ENCODE peak calls at places on chromosome 22, in seven cellular contexts. P is HCT116, N is SK-N-SH, V is A549, S is HepG2, L is H1, U is GM12878. Y is an unnamed sample.

GRCh38 chr22:40178417-40179409 is 988 bp downstream of the TNRC6B start:
- DNase-seq in P (no peak), N (peak), V (no peak), S (peak), L (no peak), U (no peak), Y (peak)

GRCh38 chr22:17974703-17975372 is 49.5 kb downstream of the MICAL3 start:
- DNase-seq in P (no peak), N (no peak), V (no peak), S (no peak), L (no peak), U (peak), Y (no peak)

GRCh38 chr22:37930952-37931440 is 22.4 kb downstream of the C22orf23 start:
- DNase-seq in P (no peak), N (no peak), V (no peak), S (no peak), L (no peak), U (no peak), Y (no peak)

GRCh38 chr22:18057568-18058209 is 20.1 kb upstream of the PEX26 start:
- DNase-seq in P (peak), N (no peak), V (peak), S (peak), L (no peak), U (peak), Y (peak)

GRCh38 chr22:49929553-49929979 is 11.1 kb downstream of the CRELD2 start:
- DNase-seq in P (no peak), N (peak), V (no peak), S (no peak), L (no peak), U (no peak), Y (no peak)

GRCh38 chr22:41184679-41185078 is 20.4 kb upstream of the L3MBTL2 start:
- DNase-seq in P (no peak), N (no peak), V (no peak), S (no peak), L (peak), U (no peak), Y (no peak)

GRCh38 chr22:17258015-17258827 is 39.0 kb upstream of the ADA2 start:
- DNase-seq in P (no peak), N (peak), V (no peak), S (no peak), L (no peak), U (peak), Y (no peak)

GRCh38 chr22:40211481-40212052 is 33.8 kb downstream of the TNRC6B start:
- DNase-seq in P (no peak), N (no peak), V (no peak), S (no peak), L (no peak), U (no peak), Y (no peak)

GRCh38 chr22:31692186-31692886 is 30.3 kb upstream of the PISD start:
- DNase-seq in P (no peak), N (no peak), V (no peak), S (no peak), L (no peak), U (no peak), Y (peak)

GRCh38 chr22:30196141-30196866 is 50.3 kb downstream of the LIF start:
- DNase-seq in P (peak), N (no peak), V (peak), S (peak), L (peak), U (peak), Y (peak)

GRCh38 chr22:47042861-47043496 is 280.5 kb downstream of the TBC1D22A start:
- DNase-seq in P (no peak), N (no peak), V (no peak), S (no peak), L (no peak), U (no peak), Y (no peak)

GRCh38 chr22:30288414-30289125 is 735 bp downstream of the CASTOR1 start:
- DNase-seq in P (no peak), N (no peak), V (peak), S (no peak), L (no peak), U (no peak), Y (no peak)

GRCh38 chr22:49312601-49313000 is 515.1 kb downstream of the BRD1 start:
- DNase-seq in P (no peak), N (no peak), V (no peak), S (no peak), L (no peak), U (no peak), Y (no peak)

GRCh38 chr22:17087176-17088131 is 2.7 kb downstream of the IL17RA start:
- DNase-seq in P (no peak), N (no peak), V (no peak), S (no peak), L (no peak), U (peak), Y (peak)

GRCh38 chr22:31039393-31039792 is 41.7 kb upstream of the SMTN start:
- DNase-seq in P (no peak), N (no peak), V (no peak), S (peak), L (no peak), U (no peak), Y (peak)

GRCh38 chr22:17581631-17582030 is 18.3 kb downstream of the SLC25A18 start:
- DNase-seq in P (no peak), N (no peak), V (no peak), S (no peak), L (no peak), U (no peak), Y (no peak)

GRCh38 chr22:47437110-47437509 is 674.7 kb downstream of the TBC1D22A start:
- DNase-seq in P (no peak), N (no peak), V (no peak), S (no peak), L (no peak), U (no peak), Y (no peak)

GRCh38 chr22:30265851-30266444 is 703 bp downstream of the OSM start:
- DNase-seq in P (no peak), N (no peak), V (no peak), S (no peak), L (no peak), U (no peak), Y (no peak)

GRCh38 chr22:17754233-17754925 is 19.9 kb downstream of the BID start:
- DNase-seq in P (no peak), N (no peak), V (peak), S (no peak), L (no peak), U (no peak), Y (no peak)

GRCh38 chr22:45640291-45640940 is 31.2 kb upstream of the ATXN10 start:
- DNase-seq in P (no peak), N (no peak), V (no peak), S (no peak), L (no peak), U (no peak), Y (no peak)

GRCh38 chr22:45688606-45689080 is 17.0 kb downstream of the ATXN10 start:
- DNase-seq in P (peak), N (peak), V (peak), S (no peak), L (no peak), U (no peak), Y (peak)

GRCh38 chr22:37519268-37520195 is at the start of gene CARD10:
- DNase-seq in P (no peak), N (peak), V (no peak), S (no peak), L (no peak), U (no peak), Y (no peak)

GRCh38 chr22:45069925-45070324 is 60.1 kb upstream of the PHF21B start:
- DNase-seq in P (no peak), N (no peak), V (no peak), S (no peak), L (no peak), U (no peak), Y (no peak)

GRCh38 chr22:39117585-39118191 is 20.6 kb downstream of the APOBEC3H start:
- DNase-seq in P (peak), N (no peak), V (peak), S (peak), L (no peak), U (peak), Y (peak)

GRCh38 chr22:30426395-30427353 is 1.1 kb downstream of the MTFP1 start:
- DNase-seq in P (peak), N (peak), V (peak), S (peak), L (peak), U (peak), Y (peak)

GRCh38 chr22:36211237-36211881 is 9.8 kb upstream of the APOL4 start:
- DNase-seq in P (no peak), N (no peak), V (no peak), S (no peak), L (no peak), U (no peak), Y (peak)

GRCh38 chr22:17960695-17961442 is 63.5 kb downstream of the MICAL3 start:
- DNase-seq in P (no peak), N (no peak), V (no peak), S (no peak), L (no peak), U (no peak), Y (no peak)

GRCh38 chr22:41912338-41913039 is 2.4 kb downstream of the SHISA8 start:
- DNase-seq in P (no peak), N (no peak), V (no peak), S (no peak), L (no peak), U (no peak), Y (no peak)

GRCh38 chr22:37001826-37002225 is 17.4 kb downstream of the TST start:
- DNase-seq in P (no peak), N (no peak), V (no peak), S (no peak), L (no peak), U (no peak), Y (no peak)

GRCh38 chr22:44578516-44579230 is 80.6 kb upstream of the RTL6 start:
- DNase-seq in P (no peak), N (no peak), V (no peak), S (no peak), L (no peak), U (no peak), Y (no peak)

GRCh38 chr22:38081941-38082828 is 1.8 kb downstream of the SLC16A8 start:
- DNase-seq in P (no peak), N (no peak), V (no peak), S (no peak), L (no peak), U (no peak), Y (no peak)

GRCh38 chr22:42786606-42787356 is 66.1 kb upstream of the A4GALT start:
- DNase-seq in P (no peak), N (no peak), V (no peak), S (no peak), L (no peak), U (no peak), Y (no peak)

GRCh38 chr22:50703726-50704509 is 31.3 kb downstream of the SHANK3 start:
- DNase-seq in P (no peak), N (no peak), V (no peak), S (no peak), L (no peak), U (no peak), Y (no peak)

GRCh38 chr22:47158457-47158856 is 396.0 kb downstream of the TBC1D22A start:
- DNase-seq in P (no peak), N (no peak), V (no peak), S (no peak), L (no peak), U (no peak), Y (no peak)

DNA sequence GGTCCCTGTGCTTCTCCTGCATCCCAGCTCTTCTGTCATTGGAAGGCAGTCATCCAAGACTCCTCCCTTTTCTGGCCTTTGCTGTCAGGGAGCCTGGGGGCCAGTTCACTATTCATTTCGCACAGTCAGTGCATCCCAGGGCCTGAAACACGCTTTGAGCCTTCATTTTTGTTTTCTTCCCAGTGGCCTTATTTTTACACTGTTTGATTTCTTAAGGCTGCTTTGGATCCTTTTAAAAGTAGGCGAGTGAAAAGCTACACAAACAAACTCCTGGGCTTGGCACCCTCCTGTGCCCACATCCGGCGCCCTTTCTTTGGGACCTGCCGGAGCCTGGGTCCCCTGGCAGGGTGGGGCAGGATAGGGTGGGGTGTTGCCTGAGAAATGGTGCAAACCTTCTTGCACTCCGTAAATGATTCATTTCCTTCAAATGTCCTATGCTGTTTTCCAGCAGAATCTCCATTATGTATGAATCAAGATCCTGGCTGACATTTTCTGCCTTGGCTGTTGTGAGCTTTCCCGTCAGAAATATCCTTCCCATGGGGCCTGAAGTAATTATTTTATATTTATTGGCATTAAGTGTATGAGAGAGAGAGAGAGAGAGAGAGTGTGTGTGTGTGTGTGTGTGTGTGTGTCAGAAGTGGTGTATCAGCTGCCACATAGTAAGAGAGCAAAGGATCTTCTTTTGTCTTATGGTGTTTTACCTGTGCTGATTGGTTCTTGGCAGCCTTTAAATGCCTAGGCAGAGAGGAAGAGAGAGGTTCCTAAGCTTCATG is 45.6 kb downstream of the BCR start:
- DNase-seq in P (no peak), N (no peak), V (peak), S (no peak), L (no peak), U (no peak), Y (no peak)
- TF ChIP-seq RAD21 in P (no peak), N (no peak), V (no peak), S (no peak), L (no peak), U (no peak), Y (no peak)

DNA sequence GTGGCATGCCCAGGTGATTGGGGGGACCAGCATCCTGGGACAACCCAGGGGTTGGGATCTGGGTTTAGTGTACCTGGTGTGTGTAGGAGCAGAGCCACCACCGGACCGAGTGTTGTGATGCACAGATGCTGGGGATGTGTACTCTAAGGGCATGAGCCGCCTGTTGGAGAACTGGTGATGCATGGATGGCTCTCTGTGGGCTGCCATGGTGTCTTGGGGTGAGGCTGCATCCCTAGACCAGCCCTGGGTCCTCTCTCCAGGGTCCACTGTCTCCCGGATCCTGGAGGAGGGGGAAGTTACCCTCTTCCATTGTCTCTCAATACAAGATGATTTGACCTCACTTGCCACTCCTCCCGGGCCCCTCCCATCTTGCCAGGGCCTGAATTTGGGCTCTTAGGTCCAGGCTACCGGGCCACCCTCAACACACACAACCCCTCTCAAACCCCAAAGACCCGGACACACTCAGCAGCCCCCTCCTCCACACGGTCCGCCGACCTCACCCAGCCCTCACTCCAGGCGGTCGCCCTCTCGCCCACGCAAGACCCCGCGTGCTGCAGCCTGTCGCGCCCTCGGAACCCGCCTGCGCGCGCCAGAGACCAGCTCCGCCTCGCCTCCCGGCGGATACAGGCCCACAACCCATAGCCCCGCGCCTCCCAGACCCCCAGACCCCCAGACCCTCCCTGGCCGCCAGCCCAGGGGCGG is 578 bp downstream of the LRRC75B start:
- DNase-seq in P (no peak), N (no peak), V (peak), S (no peak), L (no peak), U (no peak), Y (no peak)
- TF ChIP-seq RAD21 in P (no peak), N (no peak), V (no peak), S (no peak), L (no peak), U (no peak), Y (no peak)

GRCh38 chr22:27835446-27835845 is 33.9 kb upstream of the MN1 start:
- DNase-seq in P (no peak), N (no peak), V (no peak), S (no peak), L (no peak), U (no peak), Y (peak)
- TF ChIP-seq RAD21 in P (no peak), N (no peak), V (no peak), S (no peak), L (no peak), U (no peak), Y (no peak)

GRCh38 chr22:25193548-25193947 is 6.1 kb upstream of the CRYBB3 start:
- DNase-seq in P (no peak), N (no peak), V (no peak), S (no peak), L (no peak), U (no peak), Y (no peak)
- TF ChIP-seq RAD21 in P (no peak), N (no peak), V (no peak), S (no peak), L (no peak), U (no peak), Y (no peak)

GRCh38 chr22:26797910-26798309 is 140.5 kb downstream of the MIAT start:
- DNase-seq in P (peak), N (peak), V (peak), S (no peak), L (no peak), U (no peak), Y (no peak)

GRCh38 chr22:26804315-26804714 is 146.9 kb downstream of the MIAT start:
- DNase-seq in P (no peak), N (no peak), V (no peak), S (no peak), L (no peak), U (no peak), Y (no peak)

GRCh38 chr22:26801449-26801848 is 144.1 kb downstream of the MIAT start:
- DNase-seq in P (no peak), N (no peak), V (no peak), S (no peak), L (no peak), U (no peak), Y (no peak)

GRCh38 chr22:26798433-26799065 is 141.2 kb downstream of the MIAT start:
- DNase-seq in P (no peak), N (no peak), V (no peak), S (no peak), L (no peak), U (no peak), Y (no peak)

DNA sequence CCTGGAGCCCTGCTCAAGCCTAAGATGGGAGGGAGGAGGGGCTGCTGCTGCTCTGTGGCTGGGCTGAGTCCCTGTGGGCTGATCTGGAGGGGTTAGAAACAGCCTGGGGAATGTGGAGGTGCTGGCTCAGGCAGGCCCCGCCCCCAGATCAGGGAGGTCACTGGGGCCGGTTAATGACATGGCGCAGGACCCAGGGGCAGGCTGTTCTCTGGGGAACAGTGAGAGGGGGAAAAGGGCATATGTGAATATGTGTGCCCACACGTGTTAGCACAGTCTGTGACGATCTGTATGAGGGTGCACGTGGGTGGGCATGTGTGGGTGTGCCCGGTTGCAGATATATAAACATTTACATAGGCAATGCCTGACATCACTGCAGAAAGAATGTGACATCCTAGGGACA is 143.5 kb downstream of the MIAT start:
- DNase-seq in P (no peak), N (peak), V (peak), S (no peak), L (no peak), U (no peak), Y (peak)
- TF ChIP-seq RAD21 in P (no peak), N (no peak), V (no peak), S (no peak), L (no peak), U (no peak), Y (no peak)

GRCh38 chr22:28894320-28894719 is 10.9 kb downstream of the ZNRF3 start:
- DNase-seq in P (no peak), N (no peak), V (no peak), S (no peak), L (no peak), U (no peak), Y (no peak)
- TF ChIP-seq RAD21 in P (no peak), N (no peak), V (no peak), S (no peak), L (no peak), U (no peak), Y (no peak)

Y was measured in IMR-90.